ENCODE peak calls at places on chromosomes 6 and 20, in four cellular contexts. One of them, this sample, is unnamed.

GRCh38 chr6:127484207-127484858 is 25.1 kb upstream of the KIAA0408 start:
- DNase-seq in activated B cell treated with CpG ODN at 0.5 μM for 24 hours: no peak
- DNase-seq in hepatocyte: no peak
- DNase-seq in progenitor cell of endocrine pancreas: no peak
- DNase-seq in this sample: no peak

GRCh38 chr20:2878515-2878914 is 5.2 kb downstream of the PTPRA start:
- DNase-seq in activated B cell treated with CpG ODN at 0.5 μM for 24 hours: no peak
- DNase-seq in progenitor cell of endocrine pancreas: no peak
- DNase-seq in hepatocyte: no peak
- DNase-seq in this sample: no peak

GRCh38 chr6:21947751-21948386 is 349.0 kb downstream of the PRL start:
- DNase-seq in activated B cell treated with CpG ODN at 0.5 μM for 24 hours: no peak
- DNase-seq in progenitor cell of endocrine pancreas: no peak
- DNase-seq in hepatocyte: no peak
- DNase-seq in this sample: no peak

GRCh38 chr6:43990627-43991619 is 136.3 kb downstream of the MRPL14 start:
- DNase-seq in activated B cell treated with CpG ODN at 0.5 μM for 24 hours: no peak
- DNase-seq in hepatocyte: peak
- DNase-seq in progenitor cell of endocrine pancreas: no peak
- DNase-seq in this sample: no peak

GRCh38 chr6:121093928-121094327 is 240.4 kb downstream of the TBC1D32 start:
- DNase-seq in hepatocyte: no peak
- DNase-seq in activated B cell treated with CpG ODN at 0.5 μM for 24 hours: no peak
- DNase-seq in progenitor cell of endocrine pancreas: no peak
- DNase-seq in this sample: no peak

GRCh38 chr6:52617087-52617486 is 40.2 kb upstream of the TRAM2 start:
- DNase-seq in hepatocyte: no peak
- DNase-seq in activated B cell treated with CpG ODN at 0.5 μM for 24 hours: no peak
- DNase-seq in progenitor cell of endocrine pancreas: no peak
- DNase-seq in this sample: no peak

GRCh38 chr20:58503668-58504067 is 11.5 kb downstream of the APCDD1L start:
- DNase-seq in progenitor cell of endocrine pancreas: no peak
- DNase-seq in activated B cell treated with CpG ODN at 0.5 μM for 24 hours: no peak
- DNase-seq in hepatocyte: no peak
- DNase-seq in this sample: no peak

GRCh38 chr6:150169609-150170008 is 26.8 kb downstream of the PPP1R14C start:
- DNase-seq in activated B cell treated with CpG ODN at 0.5 μM for 24 hours: no peak
- DNase-seq in hepatocyte: no peak
- DNase-seq in progenitor cell of endocrine pancreas: no peak
- DNase-seq in this sample: no peak

GRCh38 chr20:34468956-34469355 is 47.3 kb upstream of the DYNLRB1 start:
- DNase-seq in hepatocyte: no peak
- DNase-seq in progenitor cell of endocrine pancreas: no peak
- DNase-seq in activated B cell treated with CpG ODN at 0.5 μM for 24 hours: no peak
- DNase-seq in this sample: no peak

GRCh38 chr20:32995802-32996201 is 8.4 kb downstream of the SUN5 start:
- DNase-seq in activated B cell treated with CpG ODN at 0.5 μM for 24 hours: no peak
- DNase-seq in progenitor cell of endocrine pancreas: no peak
- DNase-seq in hepatocyte: no peak
- DNase-seq in this sample: no peak
- TF ChIP-seq CTCF in activated B cell treated with CpG ODN at 0.5 μM for 24 hours: no peak
- TF ChIP-seq CTCF in progenitor cell of endocrine pancreas: peak
- TF ChIP-seq CTCF in hepatocyte: no peak
- TF ChIP-seq CTCF in this sample: peak

DNA sequence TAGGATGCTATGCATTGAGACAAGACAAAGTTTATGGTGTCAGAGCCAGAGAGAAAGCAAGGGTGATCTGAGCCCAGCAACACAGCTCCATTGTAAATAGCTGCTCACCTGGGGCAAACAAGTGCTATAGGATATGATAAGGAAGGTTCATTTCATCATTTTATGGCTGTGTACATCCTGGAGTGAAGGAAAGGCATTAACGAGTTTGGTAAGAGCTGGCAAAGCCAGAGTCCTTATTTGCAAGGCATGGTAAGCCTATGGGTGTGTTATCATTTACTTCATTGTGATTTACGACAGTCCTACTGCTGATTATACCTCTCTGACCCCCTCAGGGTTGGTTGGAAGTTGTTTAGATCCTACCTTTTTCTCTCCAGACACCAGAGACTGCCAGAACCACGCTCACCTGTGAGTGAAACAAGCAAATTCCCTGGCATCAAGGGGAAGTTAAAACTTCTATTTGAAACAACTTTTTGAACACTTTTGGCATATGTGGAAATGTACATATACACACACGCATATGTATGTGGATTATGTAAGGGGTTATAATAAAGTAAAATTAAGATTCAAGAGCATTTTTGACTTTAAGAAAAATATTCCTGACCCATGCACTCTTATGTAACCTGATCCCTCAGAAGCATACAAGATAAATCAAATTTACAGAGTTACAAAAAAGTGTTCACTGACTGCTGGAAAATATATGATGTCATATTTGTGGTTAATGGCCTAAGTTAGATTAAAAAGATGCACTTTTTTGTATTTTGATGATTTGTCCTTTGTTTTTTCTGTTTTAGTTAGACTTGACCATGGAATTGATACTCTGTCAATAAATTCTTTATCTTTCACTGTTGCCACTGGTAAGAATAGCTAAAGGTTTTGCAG is 40.4 kb upstream of the EDN1 start:
- DNase-seq in progenitor cell of endocrine pancreas: no peak
- DNase-seq in hepatocyte: peak
- DNase-seq in activated B cell treated with CpG ODN at 0.5 μM for 24 hours: no peak
- DNase-seq in this sample: no peak
- TF ChIP-seq CTCF in progenitor cell of endocrine pancreas: no peak
- TF ChIP-seq CTCF in hepatocyte: no peak
- TF ChIP-seq CTCF in activated B cell treated with CpG ODN at 0.5 μM for 24 hours: no peak
- TF ChIP-seq CTCF in this sample: no peak

GRCh38 chr20:60362531-60362930 is 404.3 kb downstream of the CDH26 start:
- DNase-seq in progenitor cell of endocrine pancreas: no peak
- DNase-seq in hepatocyte: no peak
- DNase-seq in activated B cell treated with CpG ODN at 0.5 μM for 24 hours: no peak
- DNase-seq in this sample: no peak

GRCh38 chr20:60365882-60366281 is 407.7 kb downstream of the CDH26 start:
- DNase-seq in activated B cell treated with CpG ODN at 0.5 μM for 24 hours: no peak
- DNase-seq in hepatocyte: no peak
- DNase-seq in progenitor cell of endocrine pancreas: no peak
- DNase-seq in this sample: no peak

GRCh38 chr20:60363698-60364097 is 405.5 kb downstream of the CDH26 start:
- DNase-seq in hepatocyte: no peak
- DNase-seq in progenitor cell of endocrine pancreas: no peak
- DNase-seq in activated B cell treated with CpG ODN at 0.5 μM for 24 hours: no peak
- DNase-seq in this sample: no peak

GRCh38 chr20:60361761-60362410 is 403.7 kb downstream of the CDH26 start:
- DNase-seq in activated B cell treated with CpG ODN at 0.5 μM for 24 hours: no peak
- DNase-seq in hepatocyte: no peak
- DNase-seq in progenitor cell of endocrine pancreas: no peak
- DNase-seq in this sample: no peak

GRCh38 chr20:60365063-60365640 is 406.9 kb downstream of the CDH26 start:
- DNase-seq in hepatocyte: no peak
- DNase-seq in progenitor cell of endocrine pancreas: no peak
- DNase-seq in activated B cell treated with CpG ODN at 0.5 μM for 24 hours: no peak
- DNase-seq in this sample: no peak
- TF ChIP-seq CTCF in hepatocyte: no peak
- TF ChIP-seq CTCF in progenitor cell of endocrine pancreas: peak
- TF ChIP-seq CTCF in activated B cell treated with CpG ODN at 0.5 μM for 24 hours: no peak
- TF ChIP-seq CTCF in this sample: peak

GRCh38 chr6:111027219-111027618 is 45.4 kb downstream of the RPF2 start:
- DNase-seq in hepatocyte: no peak
- DNase-seq in progenitor cell of endocrine pancreas: no peak
- DNase-seq in activated B cell treated with CpG ODN at 0.5 μM for 24 hours: no peak
- DNase-seq in this sample: no peak
- TF ChIP-seq CTCF in hepatocyte: no peak
- TF ChIP-seq CTCF in progenitor cell of endocrine pancreas: no peak
- TF ChIP-seq CTCF in activated B cell treated with CpG ODN at 0.5 μM for 24 hours: no peak
- TF ChIP-seq CTCF in this sample: no peak

GRCh38 chr6:33417903-33418689 is at the start of gene CUTA:
- DNase-seq in hepatocyte: peak
- DNase-seq in progenitor cell of endocrine pancreas: peak
- DNase-seq in activated B cell treated with CpG ODN at 0.5 μM for 24 hours: peak
- DNase-seq in this sample: peak
- TF ChIP-seq CTCF in hepatocyte: peak
- TF ChIP-seq CTCF in progenitor cell of endocrine pancreas: peak
- TF ChIP-seq CTCF in activated B cell treated with CpG ODN at 0.5 μM for 24 hours: no peak
- TF ChIP-seq CTCF in this sample: peak

GRCh38 chr20:13995841-13996240 is 525 bp downstream of the MACROD2 start:
- DNase-seq in progenitor cell of endocrine pancreas: peak
- DNase-seq in hepatocyte: peak
- DNase-seq in activated B cell treated with CpG ODN at 0.5 μM for 24 hours: no peak
- DNase-seq in this sample: peak
- TF ChIP-seq CTCF in progenitor cell of endocrine pancreas: peak
- TF ChIP-seq CTCF in hepatocyte: no peak
- TF ChIP-seq CTCF in activated B cell treated with CpG ODN at 0.5 μM for 24 hours: no peak
- TF ChIP-seq CTCF in this sample: peak